ENCODE peak calls at places on chromosomes 11 and 22, in seven cellular contexts. L is HFFc6; K is CD8-positive, alpha-beta memory T cell; P is activated naive CD4-positive, alpha-beta T cell treated with Interleukin-2 at 50 U/mL for 16 hours; B is mucosa of descending colon; I is SK-MEL-5; H is mesenteric fat pad. D is an unnamed sample.

GRCh38 chr11:45333506-45333971 is 47.4 kb upstream of the SYT13 start:
- DNase-seq in L (peak), K (no peak), P (no peak), B (peak), I (peak), H (no peak), D (no peak)

GRCh38 chr11:14413307-14414072 is 54.5 kb upstream of the RRAS2 start:
- DNase-seq in L (peak), K (no peak), P (no peak), B (no peak), I (peak), H (no peak), D (no peak)

GRCh38 chr22:39962071-39962470 is 1.9 kb downstream of the TMA7B start:
- DNase-seq in L (no peak), K (no peak), P (no peak), B (no peak), I (no peak), H (no peak), D (no peak)

GRCh38 chr11:102252339-102252891 is 64.9 kb upstream of the BIRC3 start:
- DNase-seq in L (peak), K (no peak), P (no peak), B (no peak), I (no peak), H (no peak), D (no peak)

GRCh38 chr22:47817380-47817779 is 1054.9 kb downstream of the TBC1D22A start:
- DNase-seq in L (no peak), K (no peak), P (no peak), B (no peak), I (no peak), H (no peak), D (no peak)

GRCh38 chr22:20400606-20401375 is 6.8 kb downstream of the ZNF74 start:
- DNase-seq in L (no peak), K (no peak), P (no peak), B (no peak), I (no peak), H (peak), D (no peak)

GRCh38 chr11:47257518-47258316 is at the start of gene NR1H3:
- DNase-seq in L (peak), K (peak), P (no peak), B (peak), I (peak), H (peak), D (peak)

GRCh38 chr22:28243539-28243938 is 324.5 kb upstream of the PITPNB start:
- DNase-seq in L (no peak), K (no peak), P (no peak), B (no peak), I (no peak), H (no peak), D (no peak)

GRCh38 chr11:44784438-44784760 is 57.6 kb downstream of the TSPAN18 start:
- DNase-seq in L (no peak), K (no peak), P (no peak), B (no peak), I (no peak), H (no peak), D (peak)

GRCh38 chr11:88535916-88536547 is 198.5 kb upstream of the CTSC start:
- DNase-seq in L (peak), K (no peak), P (no peak), B (no peak), I (peak), H (no peak), D (no peak)